ENCODE peak calls at places on chromosomes 1 and 21, in five cellular contexts. K is prostate gland, F is psoas muscle, L is colonic mucosa, J is right lobe of liver. T is an unnamed sample.

GRCh38 chr1:8938232-8939117 is 7.2 kb upstream of the CA6 start:
- DNase-seq in F (no peak), L (no peak), J (no peak), K (no peak), T (no peak)

GRCh38 chr1:112937070-112937469 is 18.9 kb downstream of the SLC16A1 start:
- DNase-seq in J (no peak), L (no peak), F (no peak), K (no peak), T (no peak)

GRCh38 chr1:66788231-66788939 is 12.7 kb downstream of the INSL5 start:
- DNase-seq in F (no peak), J (no peak), K (no peak), L (no peak), T (no peak)

GRCh38 chr1:153677718-153678518 is 570 bp upstream of the NPR1 start:
- DNase-seq in F (peak), L (peak), J (peak), K (peak), T (peak)

GRCh38 chr1:151839457-151840409 is at the start of gene C2CD4D:
- DNase-seq in K (peak), J (no peak), L (peak), F (no peak), T (peak)

GRCh38 chr1:239912471-239912870 is 179.2 kb upstream of the FMN2 start:
- DNase-seq in J (no peak), K (no peak), F (no peak), L (no peak), T (no peak)

GRCh38 chr1:95582191-95582590 is 348.2 kb downstream of the RWDD3 start:
- DNase-seq in J (no peak), F (no peak), L (no peak), K (no peak), T (no peak)

GRCh38 chr1:243487649-243488227 is 231.9 kb downstream of the SDCCAG8 start:
- DNase-seq in F (no peak), K (no peak), L (peak), J (no peak), T (no peak)

GRCh38 chr1:117657031-117657430 is 51.2 kb downstream of the TENT5C start:
- DNase-seq in F (no peak), L (no peak), J (no peak), K (peak), T (no peak)

GRCh38 chr1:39656416-39656815 is 15.5 kb downstream of the NT5C1A start:
- DNase-seq in L (no peak), J (no peak), F (no peak), K (no peak), T (no peak)

GRCh38 chr1:19668893-19669292 is 4.2 kb downstream of the HTR6 start:
- DNase-seq in J (no peak), K (no peak), L (no peak), F (no peak), T (no peak)

GRCh38 chr1:109932679-109933078 is 22.0 kb downstream of the CSF1 start:
- DNase-seq in J (peak), K (no peak), L (peak), F (no peak), T (no peak)

GRCh38 chr1:57736940-57737339 is 313.1 kb upstream of the DAB1 start:
- DNase-seq in F (no peak), L (no peak), J (no peak), K (no peak), T (no peak)

GRCh38 chr1:21638531-21639341 is 30.4 kb downstream of the RAP1GAP start:
- DNase-seq in J (peak), F (peak), K (no peak), L (no peak), T (peak)

GRCh38 chr1:22636927-22637326 is 499 bp downstream of the C1QA start:
- DNase-seq in K (no peak), F (no peak), J (no peak), L (no peak), T (no peak)

GRCh38 chr1:45205000-45205909 is 1.1 kb downstream of the ZSWIM5 start:
- DNase-seq in F (peak), J (peak), L (peak), K (peak), T (peak)

GRCh38 chr21:43740497-43741156 is 21.7 kb downstream of the PDXK start:
- DNase-seq in F (no peak), K (peak), L (no peak), J (no peak), T (peak)

GRCh38 chr1:221366495-221367095 is 375.3 kb downstream of the DUSP10 start:
- DNase-seq in L (no peak), J (no peak), K (no peak), F (no peak), T (no peak)

GRCh38 chr1:91718877-91719276 is 167.1 kb downstream of the TGFBR3 start:
- DNase-seq in L (no peak), K (no peak), F (no peak), J (no peak), T (no peak)

GRCh38 chr1:36257375-36257767 is 33.1 kb downstream of the THRAP3 start:
- DNase-seq in F (peak), J (no peak), L (no peak), K (no peak), T (no peak)

GRCh38 chr1:78214334-78214733 is 168.6 kb downstream of the GIPC2 start:
- DNase-seq in L (peak), K (no peak), F (no peak), J (no peak), T (no peak)

GRCh38 chr1:3746784-3747521 is 5.3 kb upstream of the CCDC27 start:
- DNase-seq in F (peak), K (peak), L (peak), J (peak), T (peak)

GRCh38 chr1:25917996-25918395 is 11.8 kb upstream of the STMN1 start:
- DNase-seq in K (no peak), L (no peak), F (no peak), J (no peak), T (no peak)

GRCh38 chr1:76826072-76826827 is 41.0 kb upstream of the ST6GALNAC5 start:
- DNase-seq in J (no peak), F (no peak), K (no peak), L (no peak), T (no peak)

GRCh38 chr21:36700961-36701911 is 2.3 kb downstream of the SIM2 start:
- DNase-seq in J (no peak), L (no peak), F (no peak), K (no peak), T (no peak)

GRCh38 chr1:95282496-95282850 is 48.5 kb downstream of the RWDD3 start:
- DNase-seq in F (no peak), K (no peak), J (no peak), L (no peak), T (no peak)

GRCh38 chr1:26203642-26204318 is 13.4 kb downstream of the CATSPER4 start:
- DNase-seq in K (no peak), L (no peak), F (no peak), J (no peak), T (no peak)

GRCh38 chr1:77558591-77559164 is 123.8 kb downstream of the ZZZ3 start:
- DNase-seq in F (no peak), K (no peak), L (no peak), J (no peak), T (no peak)

GRCh38 chr1:115336741-115337140 is 1.3 kb downstream of the NGF start:
- DNase-seq in J (no peak), F (no peak), K (no peak), L (no peak), T (no peak)

GRCh38 chr1:7454895-7455784 is 316.0 kb upstream of the VAMP3 start:
- DNase-seq in F (no peak), K (peak), J (no peak), L (no peak), T (no peak)

GRCh38 chr1:70528591-70529333 is 117.7 kb downstream of the CTH start:
- DNase-seq in F (no peak), L (no peak), J (no peak), K (peak), T (no peak)

GRCh38 chr21:32812035-32812434 is 40.5 kb upstream of the PAXBP1 start:
- DNase-seq in K (no peak), F (peak), J (no peak), L (no peak), T (no peak)

GRCh38 chr1:165508291-165508690 is 35.5 kb upstream of the LRRC52 start:
- DNase-seq in K (no peak), J (no peak), L (no peak), F (no peak), T (no peak)

GRCh38 chr1:17909634-17910033 is 154.5 kb downstream of the ACTL8 start:
- DNase-seq in J (no peak), K (no peak), L (no peak), F (no peak), T (no peak)
- TF ChIP-seq CTCF in J (no peak), K (no peak), L (no peak), F (no peak), T (peak)

GRCh38 chr1:31768939-31769704 is 5.0 kb upstream of the ADGRB2 start:
- DNase-seq in L (no peak), J (no peak), F (no peak), K (no peak), T (no peak)
- H3K27ac ChIP-seq in L (no peak), J (no peak), F (no peak), K (no peak), T (no peak)

DNA sequence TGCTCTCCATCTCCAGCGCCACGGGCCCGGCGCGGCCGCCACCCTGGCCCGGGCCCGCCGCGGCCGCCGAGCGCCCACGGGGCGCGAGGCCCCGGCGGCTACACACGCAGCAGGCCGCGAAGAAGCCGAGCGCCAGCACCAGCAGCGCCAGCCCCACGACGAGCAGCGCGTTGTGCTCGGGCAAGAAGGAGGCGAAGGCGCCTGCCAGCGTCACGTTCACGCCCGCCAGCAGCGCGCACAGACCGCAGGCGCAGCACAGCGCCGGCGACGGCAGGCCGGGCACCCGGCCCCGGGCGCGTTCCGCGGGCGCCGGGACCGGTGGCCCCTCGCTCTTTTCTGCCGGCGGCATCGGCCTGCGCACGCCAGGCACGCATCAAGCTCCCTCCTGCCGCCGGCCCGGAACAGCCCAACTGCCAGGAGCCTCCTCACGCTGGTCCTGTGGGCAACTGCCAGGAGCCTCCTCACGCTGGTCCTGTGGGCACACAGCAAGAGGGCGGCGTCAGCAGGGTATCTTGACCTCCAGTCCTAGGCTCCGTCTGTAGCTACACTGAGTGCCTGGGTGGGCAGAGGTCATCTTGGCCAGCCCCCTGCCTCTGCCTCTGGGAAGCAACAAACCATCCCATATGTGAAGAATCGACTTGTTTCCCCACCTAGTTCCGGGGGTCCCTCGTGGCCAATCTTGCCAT is 18.1 kb downstream of the KNCN start:
- DNase-seq in J (no peak), F (peak), L (no peak), K (no peak), T (peak)
- H3K4me3 ChIP-seq in J (peak), F (peak), L (peak), K (peak), T (peak)

GRCh38 chr1:201896951-201897391 is 8.3 kb downstream of the SHISA4 start:
- DNase-seq in L (no peak), F (no peak), K (no peak), J (no peak), T (no peak)
- TF ChIP-seq CTCF in L (no peak), F (no peak), K (no peak), J (no peak), T (no peak)

GRCh38 chr21:25879203-25879602 is 144.4 kb downstream of the GABPA start:
- DNase-seq in J (peak), F (no peak), L (no peak), K (no peak), T (no peak)
- H3K27ac ChIP-seq in J (peak), F (no peak), L (no peak), K (no peak), T (no peak)

DNA sequence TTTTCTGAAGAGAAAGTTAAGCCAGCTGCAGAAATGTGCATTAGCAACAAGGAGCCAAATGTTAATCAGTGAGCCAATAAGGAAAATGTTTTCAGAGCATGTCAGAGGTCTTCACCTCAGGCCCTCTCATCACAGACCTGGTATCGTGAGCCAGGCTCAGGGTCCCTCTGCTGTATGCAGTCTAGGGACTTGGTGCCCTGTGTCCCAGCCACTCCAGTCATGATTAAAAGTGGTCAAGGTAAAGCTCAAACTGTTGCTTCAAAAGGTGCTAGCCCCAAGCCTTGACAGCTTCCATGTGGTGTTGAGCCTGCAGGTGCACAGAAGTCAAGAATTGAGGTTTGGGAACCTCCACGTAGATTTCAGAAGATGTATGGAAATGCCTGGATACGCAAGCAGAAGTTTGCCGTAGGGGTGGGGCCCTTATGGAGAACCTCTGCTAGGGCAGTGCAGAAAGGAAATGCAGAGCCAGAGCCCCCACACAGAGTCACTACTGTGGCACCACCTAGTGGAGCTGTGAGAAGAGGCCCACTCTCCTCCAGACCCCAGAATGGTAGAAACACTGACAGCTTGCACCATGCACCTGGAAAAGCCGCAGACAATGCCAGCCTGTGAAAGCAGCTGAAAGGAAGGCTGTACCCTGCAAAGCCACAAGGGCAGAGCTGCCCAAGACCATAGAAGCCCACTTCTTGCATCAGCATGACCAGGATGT is 1128.7 kb downstream of the AMY1C start:
- DNase-seq in K (no peak), L (no peak), F (no peak), J (no peak), T (no peak)
- H3K4me3 ChIP-seq in K (no peak), L (no peak), F (no peak), J (no peak), T (no peak)

GRCh38 chr21:34740198-34740597 is 71.4 kb downstream of the CLIC6 start:
- DNase-seq in K (no peak), L (no peak), J (no peak), F (no peak), T (no peak)

GRCh38 chr21:34733866-34734265 is 65.1 kb downstream of the CLIC6 start:
- DNase-seq in F (no peak), J (no peak), K (no peak), L (no peak), T (no peak)

GRCh38 chr21:34736116-34736870 is 67.5 kb downstream of the CLIC6 start:
- DNase-seq in F (peak), K (peak), L (no peak), J (no peak), T (no peak)

GRCh38 chr21:34734696-34735095 is 65.9 kb downstream of the CLIC6 start:
- DNase-seq in J (no peak), F (peak), K (peak), L (no peak), T (no peak)

GRCh38 chr21:34737115-34737514 is 68.3 kb downstream of the CLIC6 start:
- DNase-seq in L (no peak), K (peak), F (no peak), J (no peak), T (no peak)
- TF ChIP-seq CTCF in L (no peak), K (no peak), F (no peak), J (no peak), T (no peak)

T was measured in lower lobe of right lung.